ENCODE peak calls at places on chromosomes 13 and 19, in ten cellular contexts. One of them, this sample, is unnamed. For H3K4me1, H3K27me3 and H3K36me3, the result is how much of the 10 kb centered on the place peaks cover.

GRCh38 chr13:48370815-48371214 is 42.1 kb downstream of the LPAR6 start:
- DNase-seq in thoracic aorta: no peak
- DNase-seq in right atrium auricular region: no peak
- DNase-seq in spleen: no peak
- DNase-seq in tibial nerve: no peak
- DNase-seq in SJCRH30: no peak
- DNase-seq in psoas muscle: no peak
- DNase-seq in upper lobe of left lung: no peak
- DNase-seq in Peyer's patch: no peak
- DNase-seq in small intestine: peak
- DNase-seq in this sample: no peak

GRCh38 chr13:73514208-73514607 is 455.4 kb downstream of the KLF5 start:
- DNase-seq in spleen: no peak
- DNase-seq in psoas muscle: no peak
- DNase-seq in small intestine: no peak
- DNase-seq in right atrium auricular region: no peak
- DNase-seq in SJCRH30: no peak
- DNase-seq in Peyer's patch: no peak
- DNase-seq in upper lobe of left lung: no peak
- DNase-seq in thoracic aorta: no peak
- DNase-seq in tibial nerve: no peak
- DNase-seq in this sample: no peak

GRCh38 chr13:80010286-80010831 is 330.6 kb downstream of the SPRY2 start:
- DNase-seq in small intestine: no peak
- DNase-seq in upper lobe of left lung: no peak
- DNase-seq in psoas muscle: no peak
- DNase-seq in tibial nerve: no peak
- DNase-seq in SJCRH30: no peak
- DNase-seq in thoracic aorta: no peak
- DNase-seq in right atrium auricular region: no peak
- DNase-seq in Peyer's patch: no peak
- DNase-seq in spleen: no peak
- DNase-seq in this sample: no peak

GRCh38 chr19:35228177-35228930 is at the start of gene FAM187B:
- DNase-seq in right atrium auricular region: peak
- DNase-seq in SJCRH30: no peak
- DNase-seq in psoas muscle: no peak
- DNase-seq in thoracic aorta: no peak
- DNase-seq in upper lobe of left lung: no peak
- DNase-seq in tibial nerve: no peak
- DNase-seq in spleen: no peak
- DNase-seq in Peyer's patch: no peak
- DNase-seq in small intestine: no peak
- DNase-seq in this sample: no peak

GRCh38 chr13:51154029-51154555 is 43.0 kb upstream of the C13orf42 start:
- DNase-seq in tibial nerve: no peak
- DNase-seq in Peyer's patch: no peak
- DNase-seq in psoas muscle: no peak
- DNase-seq in thoracic aorta: no peak
- DNase-seq in upper lobe of left lung: no peak
- DNase-seq in spleen: no peak
- DNase-seq in right atrium auricular region: no peak
- DNase-seq in SJCRH30: no peak
- DNase-seq in small intestine: no peak
- DNase-seq in this sample: no peak

GRCh38 chr19:51702103-51702753 is 9.1 kb downstream of the SPACA6 start:
- DNase-seq in right atrium auricular region: peak
- DNase-seq in upper lobe of left lung: peak
- DNase-seq in psoas muscle: peak
- DNase-seq in SJCRH30: no peak
- DNase-seq in thoracic aorta: peak
- DNase-seq in tibial nerve: peak
- DNase-seq in small intestine: peak
- DNase-seq in Peyer's patch: peak
- DNase-seq in spleen: peak
- DNase-seq in this sample: peak

GRCh38 chr19:35395762-35396199 is 24.9 kb downstream of the GPR42 start:
- DNase-seq in right atrium auricular region: no peak
- DNase-seq in psoas muscle: no peak
- DNase-seq in small intestine: peak
- DNase-seq in thoracic aorta: no peak
- DNase-seq in SJCRH30: no peak
- DNase-seq in upper lobe of left lung: peak
- DNase-seq in spleen: no peak
- DNase-seq in tibial nerve: no peak
- DNase-seq in Peyer's patch: peak
- DNase-seq in this sample: no peak

GRCh38 chr13:105908581-105908980 is 626.9 kb downstream of the EFNB2 start:
- DNase-seq in Peyer's patch: no peak
- DNase-seq in upper lobe of left lung: no peak
- DNase-seq in thoracic aorta: no peak
- DNase-seq in psoas muscle: no peak
- DNase-seq in spleen: no peak
- DNase-seq in SJCRH30: no peak
- DNase-seq in tibial nerve: no peak
- DNase-seq in small intestine: no peak
- DNase-seq in right atrium auricular region: no peak
- DNase-seq in this sample: no peak

GRCh38 chr19:1266818-1267440 is 2.2 kb upstream of the CIRBP start:
- DNase-seq in SJCRH30: peak
- DNase-seq in spleen: peak
- DNase-seq in tibial nerve: no peak
- DNase-seq in small intestine: peak
- DNase-seq in upper lobe of left lung: peak
- DNase-seq in Peyer's patch: peak
- DNase-seq in thoracic aorta: no peak
- DNase-seq in psoas muscle: peak
- DNase-seq in right atrium auricular region: no peak
- DNase-seq in this sample: peak

GRCh38 chr13:114111577-114111976 is 20.8 kb downstream of the RASA3 start:
- DNase-seq in SJCRH30: no peak
- DNase-seq in spleen: peak
- DNase-seq in psoas muscle: peak
- DNase-seq in tibial nerve: no peak
- DNase-seq in upper lobe of left lung: peak
- DNase-seq in right atrium auricular region: peak
- DNase-seq in small intestine: no peak
- DNase-seq in thoracic aorta: no peak
- DNase-seq in Peyer's patch: no peak
- DNase-seq in this sample: no peak

DNA sequence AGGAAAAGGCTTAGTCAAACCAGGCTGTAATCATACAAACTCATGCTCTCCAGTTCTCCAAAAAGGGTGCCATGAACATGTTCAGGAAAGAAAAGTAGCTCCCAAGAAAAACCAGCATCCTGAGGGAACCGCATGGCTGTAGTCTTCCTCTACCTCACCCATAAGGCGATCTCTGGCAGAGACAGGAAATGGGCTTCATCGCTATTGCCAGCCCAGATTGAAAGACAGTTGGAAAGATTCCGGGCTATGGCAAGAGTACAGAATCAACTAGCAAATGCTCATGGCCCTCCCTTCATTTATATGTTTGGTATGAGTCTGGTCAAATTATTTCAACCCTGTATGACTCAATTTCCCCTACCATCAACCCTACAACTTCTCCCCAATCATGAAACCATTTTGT is 140.1 kb downstream of the LHFPL6 start:
- DNase-seq in SJCRH30: no peak
- DNase-seq in psoas muscle: no peak
- DNase-seq in thoracic aorta: no peak
- DNase-seq in small intestine: no peak
- DNase-seq in Peyer's patch: no peak
- DNase-seq in right atrium auricular region: no peak
- DNase-seq in spleen: no peak
- DNase-seq in upper lobe of left lung: no peak
- DNase-seq in tibial nerve: no peak
- DNase-seq in this sample: no peak
- H3K4me1 ChIP-seq in SJCRH30: under half
- H3K4me1 ChIP-seq in psoas muscle: under half
- H3K4me1 ChIP-seq in thoracic aorta: half or more
- H3K4me1 ChIP-seq in small intestine: under half
- H3K4me1 ChIP-seq in Peyer's patch: under half
- H3K4me1 ChIP-seq in right atrium auricular region: under half
- H3K4me1 ChIP-seq in spleen: under half
- H3K4me1 ChIP-seq in upper lobe of left lung: under half
- H3K4me1 ChIP-seq in tibial nerve: under half
- H3K4me1 ChIP-seq in this sample: under half

DNA sequence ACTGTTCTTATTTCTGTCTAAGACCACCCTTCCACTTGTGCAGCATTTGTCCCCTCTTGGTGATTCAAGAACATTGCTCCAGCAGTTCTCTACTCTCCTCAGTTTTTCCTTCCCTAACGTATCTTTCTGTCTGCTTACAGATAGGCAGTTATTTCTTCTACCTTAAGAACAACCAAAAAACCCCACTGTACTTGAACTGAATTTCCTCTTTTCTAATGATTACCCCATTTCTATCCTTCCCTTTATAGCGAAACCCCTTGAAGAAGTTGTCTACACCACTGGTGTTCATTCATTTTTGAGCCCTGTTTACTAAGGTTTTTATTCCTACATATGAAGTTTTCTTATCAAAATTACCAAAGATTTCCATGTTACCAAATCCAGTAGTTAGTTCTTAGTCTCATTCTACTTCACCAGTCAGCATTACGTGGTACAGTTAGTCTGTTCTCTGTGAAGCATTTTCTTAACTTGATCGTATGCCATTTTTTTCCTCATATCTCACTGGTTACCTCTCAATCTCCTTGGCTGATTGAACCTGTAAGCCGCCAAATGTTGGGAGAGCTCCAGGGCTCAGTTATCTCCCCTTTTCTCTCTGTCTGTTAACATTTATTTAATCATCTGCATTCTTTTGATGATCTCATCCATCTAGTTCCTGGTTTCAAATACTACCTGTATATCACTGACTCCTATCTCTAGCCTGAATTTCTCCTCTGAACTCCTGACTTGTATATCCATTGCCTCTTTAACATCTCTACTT is 9.0 kb downstream of the LSM14A start:
- DNase-seq in tibial nerve: no peak
- DNase-seq in psoas muscle: no peak
- DNase-seq in SJCRH30: no peak
- DNase-seq in Peyer's patch: no peak
- DNase-seq in small intestine: no peak
- DNase-seq in upper lobe of left lung: no peak
- DNase-seq in thoracic aorta: no peak
- DNase-seq in spleen: no peak
- DNase-seq in right atrium auricular region: no peak
- DNase-seq in this sample: no peak
- H3K27me3 ChIP-seq in tibial nerve: under half
- H3K27me3 ChIP-seq in psoas muscle: under half
- H3K27me3 ChIP-seq in SJCRH30: under half
- H3K27me3 ChIP-seq in Peyer's patch: under half
- H3K27me3 ChIP-seq in small intestine: under half
- H3K27me3 ChIP-seq in upper lobe of left lung: under half
- H3K27me3 ChIP-seq in thoracic aorta: under half
- H3K27me3 ChIP-seq in spleen: under half
- H3K27me3 ChIP-seq in right atrium auricular region: under half
- H3K27me3 ChIP-seq in this sample: under half

DNA sequence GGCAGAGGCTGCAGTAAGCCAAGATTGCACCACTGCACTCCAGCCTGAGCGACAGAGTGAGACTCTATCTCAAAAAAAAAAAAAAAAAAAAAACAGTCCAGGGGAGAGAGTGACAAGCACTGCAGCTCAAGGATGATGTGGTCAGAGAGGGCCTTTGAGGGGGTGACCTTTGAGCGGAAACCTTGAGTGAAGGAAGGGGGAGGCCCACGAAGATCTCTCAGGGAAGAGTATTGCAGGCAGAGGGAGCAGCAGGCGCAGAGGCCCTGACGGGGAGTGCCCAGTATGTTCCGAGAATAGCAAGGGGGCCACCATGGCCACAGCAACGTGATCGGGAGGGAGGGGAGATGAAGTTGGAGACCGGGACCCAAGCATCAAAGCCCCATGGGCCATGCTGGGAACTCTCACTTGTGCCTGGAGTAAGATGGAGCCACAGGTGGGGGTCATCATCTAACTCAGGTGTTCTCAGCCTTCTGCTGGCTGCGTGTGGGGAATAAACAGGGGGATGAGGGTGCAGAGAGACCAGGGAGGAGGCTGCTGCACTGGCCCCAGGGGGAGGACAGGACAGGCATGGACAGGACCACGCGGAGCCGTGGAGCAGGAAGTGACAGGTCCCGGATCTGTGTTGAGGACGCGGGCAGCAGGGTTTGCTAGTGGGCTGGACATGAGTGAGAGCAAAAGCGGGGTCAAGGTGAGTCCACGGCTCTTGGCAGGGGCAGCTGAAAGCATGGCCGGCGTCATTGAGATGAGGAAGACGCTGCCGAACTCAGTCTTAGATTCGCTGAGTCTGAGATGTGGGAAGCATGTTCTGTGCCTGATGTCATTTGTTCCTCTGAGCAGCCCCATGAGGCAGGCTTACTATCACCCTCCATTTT is 60.4 kb downstream of the DPF1 start:
- DNase-seq in psoas muscle: no peak
- DNase-seq in thoracic aorta: no peak
- DNase-seq in upper lobe of left lung: no peak
- DNase-seq in tibial nerve: no peak
- DNase-seq in spleen: no peak
- DNase-seq in Peyer's patch: no peak
- DNase-seq in SJCRH30: no peak
- DNase-seq in right atrium auricular region: no peak
- DNase-seq in small intestine: no peak
- DNase-seq in this sample: no peak
- H3K36me3 ChIP-seq in psoas muscle: under half
- H3K36me3 ChIP-seq in thoracic aorta: under half
- H3K36me3 ChIP-seq in upper lobe of left lung: half or more
- H3K36me3 ChIP-seq in tibial nerve: half or more
- H3K36me3 ChIP-seq in spleen: half or more
- H3K36me3 ChIP-seq in Peyer's patch: under half
- H3K36me3 ChIP-seq in SJCRH30: under half
- H3K36me3 ChIP-seq in right atrium auricular region: under half
- H3K36me3 ChIP-seq in small intestine: under half
- H3K36me3 ChIP-seq in this sample: half or more

DNA sequence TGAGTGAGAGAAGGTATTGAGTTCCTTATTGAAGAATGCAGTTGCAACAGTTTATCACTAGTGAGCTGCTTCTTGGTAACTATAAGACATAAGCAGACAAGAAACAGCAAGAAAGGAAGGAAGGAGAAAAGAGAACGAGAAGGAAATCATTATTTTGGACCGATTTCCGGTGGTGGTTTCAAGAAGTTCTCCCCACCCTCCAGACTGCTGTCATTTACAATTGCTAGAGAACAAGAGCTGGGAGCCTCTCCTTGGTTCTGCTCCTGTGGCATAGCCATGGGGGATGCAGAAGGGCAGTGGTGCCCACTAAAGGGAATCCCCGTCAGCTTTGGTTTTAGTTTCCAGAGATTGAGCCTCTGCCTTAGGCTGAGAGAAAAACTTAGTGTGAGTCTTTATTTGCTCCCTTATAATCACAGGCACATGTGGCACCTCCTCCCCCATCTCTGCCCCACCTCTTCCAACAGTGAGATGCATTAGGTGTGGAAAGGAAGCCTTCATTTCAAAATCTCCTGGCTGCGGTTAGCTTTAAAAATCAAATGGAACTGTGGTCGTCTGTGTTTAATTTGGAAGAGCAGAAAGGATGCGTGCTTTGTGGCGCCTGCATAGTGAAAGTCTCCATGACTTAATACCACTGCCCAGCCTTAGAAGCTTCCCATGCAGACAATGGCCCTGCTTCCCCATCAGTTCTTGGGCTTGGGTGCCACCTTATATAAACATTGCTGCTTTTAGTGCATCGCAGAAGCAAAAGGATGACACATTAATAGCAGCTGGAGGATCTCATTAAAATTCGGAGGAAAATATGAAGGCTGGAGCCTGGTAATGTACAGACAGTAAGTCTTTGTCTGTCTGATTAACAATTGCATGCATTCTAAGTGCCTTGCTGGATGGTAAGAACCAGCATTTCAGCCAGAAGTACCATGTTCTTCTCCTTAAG is 25.0 kb downstream of the LRCH1 start:
- DNase-seq in psoas muscle: no peak
- DNase-seq in thoracic aorta: no peak
- DNase-seq in upper lobe of left lung: no peak
- DNase-seq in right atrium auricular region: no peak
- DNase-seq in SJCRH30: peak
- DNase-seq in spleen: no peak
- DNase-seq in tibial nerve: no peak
- DNase-seq in small intestine: no peak
- DNase-seq in Peyer's patch: no peak
- DNase-seq in this sample: no peak
- H3K4me1 ChIP-seq in psoas muscle: under half
- H3K4me1 ChIP-seq in thoracic aorta: half or more
- H3K4me1 ChIP-seq in upper lobe of left lung: under half
- H3K4me1 ChIP-seq in right atrium auricular region: under half
- H3K4me1 ChIP-seq in SJCRH30: under half
- H3K4me1 ChIP-seq in spleen: half or more
- H3K4me1 ChIP-seq in tibial nerve: under half
- H3K4me1 ChIP-seq in small intestine: under half
- H3K4me1 ChIP-seq in Peyer's patch: under half
- H3K4me1 ChIP-seq in this sample: half or more

This sample was measured in lower lobe of right lung.